ENCODE peak calls at places on chromosomes 12 and 14, in four cellular contexts. I, W, C and E are unnamed samples.

GRCh38 chr14:37167151-37168047 is 5.0 kb downstream of the SLC25A21 start:
- DNase-seq in I (no peak), C (no peak), W (no peak), E (no peak)

GRCh38 chr12:50483488-50483887 is 21.3 kb upstream of the DIP2B start:
- DNase-seq in C (no peak), W (no peak), I (no peak), E (no peak)

GRCh38 chr14:37587438-37587837 is 7.6 kb downstream of the FOXA1 start:
- DNase-seq in I (no peak), W (no peak), C (no peak), E (no peak)

GRCh38 chr12:114396869-114397719 is 8.8 kb downstream of the TBX5 start:
- DNase-seq in W (no peak), I (no peak), C (no peak), E (no peak)

GRCh38 chr12:70043490-70044138 is 199.6 kb upstream of the CNOT2 start:
- DNase-seq in I (peak), W (no peak), C (no peak), E (no peak)

GRCh38 chr12:96687719-96688118 is 198.3 kb downstream of the CFAP54 start:
- DNase-seq in I (peak), C (no peak), W (no peak), E (no peak)

GRCh38 chr14:38721822-38722431 is 381.1 kb downstream of the SEC23A start:
- DNase-seq in I (peak), W (no peak), C (peak), E (no peak)

GRCh38 chr12:19234171-19234704 is 104.7 kb downstream of the PLEKHA5 start:
- DNase-seq in W (no peak), C (no peak), I (no peak), E (no peak)

GRCh38 chr12:70853326-70853725 is 67.2 kb downstream of the PTPRR start:
- DNase-seq in C (no peak), W (peak), I (peak), E (peak)

GRCh38 chr14:29489911-29490310 is 437.7 kb downstream of the PRKD1 start:
- DNase-seq in C (no peak), W (no peak), I (no peak), E (no peak)

GRCh38 chr14:29486132-29486531 is 441.5 kb downstream of the PRKD1 start:
- DNase-seq in C (no peak), I (no peak), W (no peak), E (no peak)
- TF ChIP-seq CTCF in C (no peak), I (no peak), W (no peak), E (no peak)

GRCh38 chr12:105504286-105504685 is 173.8 kb downstream of the C12orf75 start:
- DNase-seq in C (no peak), W (no peak), I (no peak), E (no peak)
- TF ChIP-seq CTCF in C (peak), W (peak), I (no peak), E (no peak)

GRCh38 chr14:25394791-25395391 is 344.9 kb upstream of the STXBP6 start:
- DNase-seq in C (no peak), I (no peak), W (no peak), E (no peak)

GRCh38 chr14:25396128-25396527 is 346.2 kb upstream of the STXBP6 start:
- DNase-seq in C (no peak), W (no peak), I (no peak), E (no peak)

GRCh38 chr14:25400607-25401206 is 350.8 kb upstream of the STXBP6 start:
- DNase-seq in C (peak), I (peak), W (no peak), E (no peak)
- TF ChIP-seq CTCF in C (peak), I (peak), W (peak), E (peak)

GRCh38 chr12:75525263-75525662 is 13.9 kb upstream of the KRR1 start:
- DNase-seq in W (no peak), I (no peak), C (no peak), E (no peak)
- TF ChIP-seq CTCF in W (peak), I (peak), C (peak), E (peak)

GRCh38 chr12:110893956-110894355 is 26.4 kb downstream of the MYL2 start:
- DNase-seq in C (no peak), I (no peak), W (no peak), E (no peak)

GRCh38 chr12:110883251-110883650 is 36.5 kb downstream of the CCDC63 start:
- DNase-seq in W (no peak), I (no peak), C (no peak), E (no peak)

GRCh38 chr12:110889361-110889760 is 31.0 kb downstream of the MYL2 start:
- DNase-seq in C (no peak), I (no peak), W (no peak), E (no peak)

GRCh38 chr12:110885152-110885840 is 35.1 kb downstream of the MYL2 start:
- DNase-seq in C (peak), I (no peak), W (no peak), E (no peak)

GRCh38 chr12:110888256-110888991 is 32.0 kb downstream of the MYL2 start:
- DNase-seq in I (no peak), C (no peak), W (no peak), E (no peak)
- TF ChIP-seq CTCF in I (no peak), C (no peak), W (no peak), E (no peak)

DNA sequence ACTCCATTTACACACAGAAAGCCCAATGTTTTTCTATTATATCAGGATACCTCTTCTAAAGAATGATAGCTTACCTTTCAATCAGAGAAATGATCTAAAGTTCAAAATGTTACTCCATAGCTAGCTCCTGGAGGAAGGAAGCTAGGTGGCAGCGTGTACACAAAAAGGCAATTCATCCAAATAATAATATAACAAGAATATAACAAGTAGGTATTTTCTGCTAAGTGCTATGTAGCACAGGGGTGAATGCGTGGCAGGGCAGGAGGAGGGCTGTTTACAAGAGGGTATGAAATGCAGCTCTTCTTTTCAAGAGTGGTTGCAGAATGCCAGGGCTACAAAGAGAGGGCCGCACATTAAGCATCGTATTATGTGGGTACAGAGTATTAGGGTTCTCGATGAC is 663 bp upstream of the SNAPC1 start:
- DNase-seq in W (no peak), I (no peak), C (no peak), E (no peak)
- TF ChIP-seq CTCF in W (no peak), I (no peak), C (peak), E (no peak)

GRCh38 chr12:61993734-61994345 is 266.4 kb upstream of the USP15 start:
- DNase-seq in I (peak), C (peak), W (no peak), E (no peak)
- TF ChIP-seq CTCF in I (peak), C (peak), W (peak), E (peak)